ENCODE peak calls at places on chromosomes 7 and 10, in seven cellular contexts. D is SK-N-SH, N is OCI-LY7, X is PC-9, Y is HCT116, G is GM23338, S is hepatocyte. O is an unnamed sample.

GRCh38 chr7:99562832-99563231 is 4.4 kb downstream of the ZNF655 start:
- DNase-seq in Y (peak; percentile 96), G (no peak), D (no peak), S (peak; percentile 83), X (peak; percentile 95), N (no peak), O (no peak)

GRCh38 chr10:86017841-86018734 is 348.5 kb downstream of the GRID1 start:
- DNase-seq in X (no peak), G (no peak), D (no peak), S (no peak), N (peak; percentile 69), Y (no peak), O (peak; percentile 41)

GRCh38 chr7:135714534-135715009 is 13.4 kb downstream of the SLC13A4 start:
- DNase-seq in G (peak; percentile 47), X (peak; percentile 94), N (no peak), Y (peak; percentile 67), S (peak; percentile 12), D (peak; percentile 82), O (no peak)

GRCh38 chr7:94022550-94022949 is 18.4 kb upstream of the BET1 start:
- DNase-seq in Y (no peak), D (no peak), S (no peak), G (no peak), N (no peak), X (no peak), O (no peak)

GRCh38 chr7:106064836-106065559 is 47.1 kb downstream of the SYPL1 start:
- DNase-seq in D (peak; percentile 82), X (peak; percentile 97), Y (peak; percentile 82), N (no peak), G (no peak), S (peak; percentile 87), O (no peak)

GRCh38 chr7:143399642-143400041 is 9.0 kb downstream of the EPHA1 start:
- DNase-seq in S (no peak), N (no peak), Y (no peak), X (no peak), G (no peak), D (no peak), O (no peak)

GRCh38 chr10:7715515-7715914 is 12.4 kb downstream of the ITIH2 start:
- DNase-seq in S (no peak), Y (no peak), N (no peak), G (no peak), X (no peak), D (no peak), O (no peak)

GRCh38 chr7:2106920-2107319 is 125.8 kb downstream of the MAD1L1 start:
- DNase-seq in S (peak; percentile 35), Y (no peak), X (no peak), G (no peak), N (no peak), D (peak; percentile 75), O (no peak)

GRCh38 chr10:101682172-101682825 is 12.7 kb downstream of the FBXW4 start:
- DNase-seq in X (no peak), D (no peak), Y (no peak), S (no peak), G (no peak), N (peak; percentile 25), O (no peak)

GRCh38 chr10:70328018-70328417 is 44.2 kb upstream of the NPFFR1 start:
- DNase-seq in D (no peak), N (no peak), G (no peak), S (no peak), Y (no peak), X (no peak), O (no peak)

GRCh38 chr10:106224676-106225075 is 939.8 kb downstream of the SORCS1 start:
- DNase-seq in G (no peak), Y (no peak), X (no peak), N (no peak), S (no peak), D (no peak), O (no peak)

GRCh38 chr7:66430164-66430545 is 198.5 kb upstream of the KCTD7 start:
- DNase-seq in Y (no peak), N (no peak), G (no peak), D (no peak), X (no peak), S (no peak), O (no peak)

GRCh38 chr10:73931767-73932624 is 21.1 kb downstream of the PLAU start:
- DNase-seq in X (peak; percentile 99), S (peak; percentile 70), D (no peak), G (peak; percentile 86), N (peak; percentile 33), Y (peak; percentile 91), O (peak; percentile 81)

GRCh38 chr10:124091646-124092269 is 1.6 kb downstream of the CHST15 start:
- DNase-seq in D (peak; percentile 73), Y (no peak), X (no peak), G (peak; percentile 72), N (peak; percentile 58), S (peak; percentile 49), O (peak; percentile 43)

GRCh38 chr10:94038024-94038423 is 44.3 kb downstream of the PLCE1 start:
- DNase-seq in X (peak; percentile 77), D (no peak), S (no peak), N (no peak), G (peak; percentile 35), Y (no peak), O (no peak)

GRCh38 chr7:1232623-1233327 is at the start of gene UNCX:
- DNase-seq in X (no peak), S (no peak), G (peak; percentile 90), Y (no peak), N (no peak), D (no peak), O (no peak)

GRCh38 chr7:129370812-129371211 is 63.4 kb upstream of the STRIP2 start:
- DNase-seq in D (no peak), Y (no peak), X (no peak), N (no peak), G (peak; percentile 28), S (peak; percentile 29), O (no peak)

GRCh38 chr10:52314007-52314821 is at the start of gene DKK1:
- DNase-seq in S (peak; percentile 86), D (peak; percentile 89), Y (peak; percentile 86), X (peak; percentile 84), G (peak; percentile 91), N (no peak), O (peak; percentile 85)

GRCh38 chr7:151113344-151114150 is 27.3 kb downstream of the AGAP3 start:
- DNase-seq in G (peak; percentile 79), S (peak; percentile 69), N (no peak), Y (peak; percentile 76), D (peak; percentile 97), X (peak; percentile 79), O (no peak)

GRCh38 chr10:99758241-99758891 is 24.1 kb upstream of the ABCC2 start:
- DNase-seq in X (no peak), N (no peak), Y (no peak), S (no peak), G (no peak), D (no peak), O (no peak)

GRCh38 chr10:96765406-96766240 is 45.3 kb upstream of the PIK3AP1 start:
- DNase-seq in S (peak; percentile 83), X (no peak), N (peak; percentile 90), D (peak; percentile 78), G (peak; percentile 63), Y (peak; percentile 37), O (peak; percentile 65)

DNA sequence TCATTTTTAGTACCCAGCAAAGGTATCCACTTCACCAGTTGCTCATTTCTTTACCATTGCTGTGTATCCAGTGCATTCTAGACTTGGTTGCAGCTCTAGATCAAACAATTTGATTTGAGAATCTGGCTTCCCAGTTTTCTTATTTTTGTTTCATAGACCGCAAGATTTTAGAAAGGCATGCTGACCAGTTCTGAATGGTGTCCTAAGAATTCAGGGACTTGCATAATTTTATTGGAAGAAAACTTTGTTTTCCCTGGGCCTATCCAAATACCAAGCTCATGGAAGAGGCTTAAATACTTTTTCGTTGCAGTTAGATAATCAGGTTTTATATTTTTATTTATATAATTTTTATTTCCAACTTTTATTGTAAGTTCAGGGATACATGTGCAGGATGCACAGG is 58.3 kb downstream of the BICC1 start:
- DNase-seq in S (no peak), N (no peak), D (no peak), G (no peak), Y (no peak), X (no peak), O (no peak)
- H3K79me2 ChIP-seq in S (peaks cover 56% of the 10 kb centered on the region), N (no peaks in the 10 kb centered on the region), D (peaks cover 13% of the 10 kb centered on the region), G (no peaks in the 10 kb centered on the region), Y (no peaks in the 10 kb centered on the region), X (no peaks in the 10 kb centered on the region), O (no peaks in the 10 kb centered on the region)

GRCh38 chr10:116536810-116537209 is 8.9 kb upstream of the PNLIP start:
- DNase-seq in D (no peak), Y (no peak), S (no peak), G (no peak), X (no peak), N (no peak), O (no peak)

GRCh38 chr10:116542007-116542677 is 3.6 kb upstream of the PNLIP start:
- DNase-seq in N (no peak), G (peak; percentile 17), X (no peak), D (no peak), Y (no peak), S (no peak), O (no peak)

GRCh38 chr10:116538461-116538860 is 7.3 kb upstream of the PNLIP start:
- DNase-seq in G (no peak), N (no peak), S (no peak), Y (peak; percentile 33), X (peak; percentile 53), D (no peak), O (no peak)

GRCh38 chr10:116538992-116539391 is 6.7 kb upstream of the PNLIP start:
- DNase-seq in X (no peak), S (no peak), Y (no peak), G (no peak), D (no peak), N (no peak), O (no peak)

DNA sequence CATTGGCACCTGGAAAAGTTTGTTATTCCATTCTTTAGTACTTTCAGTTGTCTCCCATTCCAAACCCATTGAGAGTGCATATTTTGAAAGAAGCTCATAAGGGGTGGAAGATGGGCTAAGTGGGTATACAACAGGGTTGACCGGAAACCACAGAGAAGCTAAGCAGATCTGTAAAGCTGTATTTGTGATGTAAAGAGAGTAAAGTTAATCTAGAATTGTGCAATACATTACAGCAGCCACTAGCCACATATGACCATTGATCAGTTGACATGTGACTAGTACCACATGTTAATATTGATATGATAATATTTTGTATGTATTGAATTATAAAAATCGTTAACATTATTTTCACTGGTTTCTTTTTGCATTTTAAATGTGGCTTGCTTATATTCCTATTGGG is 4.9 kb upstream of the PNLIP start:
- DNase-seq in N (no peak), S (no peak), G (no peak), D (no peak), X (no peak), Y (no peak), O (no peak)
- H3K9me2 ChIP-seq in N (no peaks in the 10 kb centered on the region), S (no peaks in the 10 kb centered on the region), G (peaks cover 3% of the 10 kb centered on the region), D (no peaks in the 10 kb centered on the region), X (no peaks in the 10 kb centered on the region), Y (no peaks in the 10 kb centered on the region), O (no peaks in the 10 kb centered on the region)

DNA sequence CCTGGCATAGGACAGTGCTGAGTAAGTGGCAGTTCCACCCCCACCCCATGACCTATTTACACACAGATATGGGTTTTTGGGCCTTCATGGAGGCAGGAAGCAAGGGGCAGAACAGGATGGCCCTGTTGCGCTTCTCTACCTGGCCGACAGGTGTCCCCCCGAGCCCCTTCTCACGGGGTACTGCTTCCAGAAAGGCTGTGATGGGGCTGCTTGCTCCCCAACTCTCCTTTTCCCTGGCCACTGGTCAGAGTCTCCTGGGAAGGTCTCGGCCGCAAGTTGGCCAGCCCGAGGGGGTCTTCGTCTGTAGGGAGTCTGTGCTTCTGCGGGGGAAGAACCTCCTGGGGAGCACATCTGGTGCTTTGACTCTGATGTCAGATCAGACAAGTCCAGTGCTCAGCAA is 139.8 kb upstream of the TNS3 start:
- DNase-seq in X (no peak), S (no peak), Y (no peak), D (no peak), G (peak; percentile 59), N (peak; percentile 47), O (no peak)
- TF ChIP-seq CTCF in X (no peak), S (no peak), Y (peak; percentile 45), D (no peak), G (peak; percentile 55), N (peak; percentile 77), O (peak; percentile 21)

GRCh38 chr10:102888048-102888447 is 18.8 kb downstream of the AS3MT start:
- DNase-seq in D (no peak), X (no peak), S (no peak), G (no peak), Y (no peak), N (no peak), O (no peak)
- H3K79me2 ChIP-seq in D (no peaks in the 10 kb centered on the region), X (no peaks in the 10 kb centered on the region), S (no peaks in the 10 kb centered on the region), G (no peaks in the 10 kb centered on the region), Y (no peaks in the 10 kb centered on the region), N (no peaks in the 10 kb centered on the region), O (no peaks in the 10 kb centered on the region)